ENCODE peak calls at places on chromosomes 5 and 9, in four cellular contexts. Q, G, V and X are unnamed samples.

GRCh38 chr5:65394078-65394477 is 87.6 kb downstream of the ADAMTS6 start:
- DNase-seq in Q (no peak), G (peak), V (no peak), X (no peak)

GRCh38 chr5:13944564-13945195 is at the start of gene DNAH5:
- DNase-seq in Q (no peak), G (no peak), V (no peak), X (no peak)

GRCh38 chr9:35798658-35799366 is 7.4 kb downstream of the NPR2 start:
- DNase-seq in Q (peak), G (no peak), V (no peak), X (no peak)

GRCh38 chr5:175652741-175653663 is 4.9 kb upstream of the HRH2 start:
- DNase-seq in Q (peak), G (no peak), V (no peak), X (no peak)

GRCh38 chr5:1762121-1762877 is 37.3 kb downstream of the MRPL36 start:
- DNase-seq in Q (peak), G (no peak), V (peak), X (no peak)

GRCh38 chr5:158769079-158769478 is 330.6 kb downstream of the EBF1 start:
- DNase-seq in Q (no peak), G (no peak), V (no peak), X (no peak)

GRCh38 chr9:114888599-114888998 is 41.8 kb downstream of the TNFSF8 start:
- DNase-seq in Q (no peak), G (no peak), V (no peak), X (no peak)

GRCh38 chr5:141753143-141753970 is 71.3 kb upstream of the ARAP3 start:
- DNase-seq in Q (no peak), G (no peak), V (no peak), X (no peak)

GRCh38 chr5:132327278-132327959 is 33.2 kb downstream of the SLC22A4 start:
- DNase-seq in Q (no peak), G (no peak), V (no peak), X (no peak)

GRCh38 chr5:147188200-147189108 is 46.4 kb upstream of the STK32A start:
- DNase-seq in Q (peak), G (no peak), V (no peak), X (peak)

GRCh38 chr9:14314929-14315753 is 1.2 kb upstream of the NFIB start:
- DNase-seq in Q (peak), G (no peak), V (peak), X (peak)